ENCODE peak calls at places on chromosomes 16 and 17, in five cellular contexts. One of them, this sample, is unnamed.

GRCh38 chr16:88936913-88937666 is 39.9 kb downstream of the CBFA2T3 start:
- DNase-seq in GDM1: no peak
- DNase-seq in mucosa of descending colon: no peak
- DNase-seq in NCI-H1105: no peak
- DNase-seq in adrenal gland: no peak
- DNase-seq in this sample: peak

GRCh38 chr17:42183741-42184711 is 1.2 kb downstream of the HCRT start:
- DNase-seq in GDM1: peak
- DNase-seq in mucosa of descending colon: peak
- DNase-seq in NCI-H1105: peak
- DNase-seq in adrenal gland: peak
- DNase-seq in this sample: peak

GRCh38 chr16:77212736-77213541 is 13.7 kb downstream of the SYCE1L start:
- DNase-seq in GDM1: peak
- DNase-seq in mucosa of descending colon: peak
- DNase-seq in NCI-H1105: peak
- DNase-seq in adrenal gland: no peak
- DNase-seq in this sample: peak

GRCh38 chr17:79626156-79626890 is 15.5 kb upstream of the RBFOX3 start:
- DNase-seq in GDM1: no peak
- DNase-seq in mucosa of descending colon: no peak
- DNase-seq in NCI-H1105: no peak
- DNase-seq in adrenal gland: no peak
- DNase-seq in this sample: no peak

GRCh38 chr16:69399361-69399760 is 13.6 kb upstream of the TERF2 start:
- DNase-seq in GDM1: no peak
- DNase-seq in mucosa of descending colon: no peak
- DNase-seq in NCI-H1105: no peak
- DNase-seq in adrenal gland: no peak
- DNase-seq in this sample: no peak

GRCh38 chr16:64615647-64616280 is 506.1 kb downstream of the CDH11 start:
- DNase-seq in GDM1: no peak
- DNase-seq in mucosa of descending colon: peak
- DNase-seq in NCI-H1105: peak
- DNase-seq in adrenal gland: no peak
- DNase-seq in this sample: no peak

GRCh38 chr17:3602499-3602898 is 6.7 kb downstream of the TRPV1 start:
- DNase-seq in GDM1: peak
- DNase-seq in mucosa of descending colon: peak
- DNase-seq in NCI-H1105: no peak
- DNase-seq in adrenal gland: no peak
- DNase-seq in this sample: no peak

GRCh38 chr17:48177816-48178215 is 70.2 kb downstream of the SNX11 start:
- DNase-seq in GDM1: no peak
- DNase-seq in mucosa of descending colon: no peak
- DNase-seq in NCI-H1105: no peak
- DNase-seq in adrenal gland: no peak
- DNase-seq in this sample: no peak

GRCh38 chr16:56102159-56102798 is 89.0 kb upstream of the GNAO1 start:
- DNase-seq in GDM1: no peak
- DNase-seq in mucosa of descending colon: peak
- DNase-seq in NCI-H1105: peak
- DNase-seq in adrenal gland: peak
- DNase-seq in this sample: peak

GRCh38 chr17:44587339-44587738 is 30.1 kb downstream of the FZD2 start:
- DNase-seq in GDM1: no peak
- DNase-seq in mucosa of descending colon: no peak
- DNase-seq in NCI-H1105: no peak
- DNase-seq in adrenal gland: peak
- DNase-seq in this sample: peak

GRCh38 chr17:83083368-83084201 is 4.2 kb downstream of the METRNL start:
- DNase-seq in GDM1: peak
- DNase-seq in mucosa of descending colon: no peak
- DNase-seq in NCI-H1105: no peak
- DNase-seq in adrenal gland: no peak
- DNase-seq in this sample: peak

GRCh38 chr16:27310576-27311448 is 3.0 kb upstream of the IL4R start:
- DNase-seq in GDM1: no peak
- DNase-seq in mucosa of descending colon: no peak
- DNase-seq in NCI-H1105: no peak
- DNase-seq in adrenal gland: no peak
- DNase-seq in this sample: no peak

GRCh38 chr17:73226556-73227172 is 33.8 kb downstream of the COG1 start:
- DNase-seq in GDM1: no peak
- DNase-seq in mucosa of descending colon: no peak
- DNase-seq in NCI-H1105: no peak
- DNase-seq in adrenal gland: no peak
- DNase-seq in this sample: no peak

GRCh38 chr16:48269011-48269410 is 21.7 kb upstream of the ABCC11 start:
- DNase-seq in GDM1: no peak
- DNase-seq in mucosa of descending colon: no peak
- DNase-seq in NCI-H1105: peak
- DNase-seq in adrenal gland: no peak
- DNase-seq in this sample: no peak

GRCh38 chr16:8489580-8489979 is 100.7 kb downstream of the TMEM114 start:
- DNase-seq in GDM1: no peak
- DNase-seq in mucosa of descending colon: no peak
- DNase-seq in NCI-H1105: no peak
- DNase-seq in adrenal gland: no peak
- DNase-seq in this sample: no peak

GRCh38 chr17:27546624-27547300 is 84.2 kb upstream of the LGALS9 start:
- DNase-seq in GDM1: no peak
- DNase-seq in mucosa of descending colon: no peak
- DNase-seq in NCI-H1105: no peak
- DNase-seq in adrenal gland: no peak
- DNase-seq in this sample: no peak

GRCh38 chr17:5780476-5780875 is 196.2 kb upstream of the NLRP1 start:
- DNase-seq in GDM1: no peak
- DNase-seq in mucosa of descending colon: no peak
- DNase-seq in NCI-H1105: no peak
- DNase-seq in adrenal gland: no peak
- DNase-seq in this sample: no peak

GRCh38 chr16:4994719-4995434 is 36.7 kb downstream of the SEC14L5 start:
- DNase-seq in GDM1: no peak
- DNase-seq in mucosa of descending colon: no peak
- DNase-seq in NCI-H1105: no peak
- DNase-seq in adrenal gland: no peak
- DNase-seq in this sample: no peak

GRCh38 chr17:73595931-73596330 is 48.3 kb downstream of the SDK2 start:
- DNase-seq in GDM1: no peak
- DNase-seq in mucosa of descending colon: no peak
- DNase-seq in NCI-H1105: no peak
- DNase-seq in adrenal gland: no peak
- DNase-seq in this sample: no peak

GRCh38 chr17:74964246-74964761 is 8.3 kb downstream of the HID1 start:
- DNase-seq in GDM1: no peak
- DNase-seq in mucosa of descending colon: no peak
- DNase-seq in NCI-H1105: no peak
- DNase-seq in adrenal gland: no peak
- DNase-seq in this sample: no peak

GRCh38 chr16:79601978-79602609 is 1.6 kb upstream of the MAF start:
- DNase-seq in GDM1: peak
- DNase-seq in mucosa of descending colon: peak
- DNase-seq in NCI-H1105: peak
- DNase-seq in adrenal gland: peak
- DNase-seq in this sample: peak

GRCh38 chr16:46822270-46822669 is 8.7 kb downstream of the C16orf87 start:
- DNase-seq in GDM1: no peak
- DNase-seq in mucosa of descending colon: no peak
- DNase-seq in NCI-H1105: no peak
- DNase-seq in adrenal gland: no peak
- DNase-seq in this sample: no peak

GRCh38 chr16:19601083-19601976 is 45.8 kb downstream of the VPS35L start:
- DNase-seq in GDM1: no peak
- DNase-seq in mucosa of descending colon: peak
- DNase-seq in NCI-H1105: no peak
- DNase-seq in adrenal gland: no peak
- DNase-seq in this sample: no peak

GRCh38 chr16:14164916-14165684 is 94.0 kb downstream of the MRTFB start:
- DNase-seq in GDM1: no peak
- DNase-seq in mucosa of descending colon: no peak
- DNase-seq in NCI-H1105: no peak
- DNase-seq in adrenal gland: no peak
- DNase-seq in this sample: no peak

GRCh38 chr16:74560912-74561311 is 46.0 kb downstream of the GLG1 start:
- DNase-seq in GDM1: no peak
- DNase-seq in mucosa of descending colon: no peak
- DNase-seq in NCI-H1105: no peak
- DNase-seq in adrenal gland: no peak
- DNase-seq in this sample: no peak

GRCh38 chr16:73956592-73957495 is 339.8 kb upstream of the PSMD7 start:
- DNase-seq in GDM1: peak
- DNase-seq in mucosa of descending colon: peak
- DNase-seq in NCI-H1105: peak
- DNase-seq in adrenal gland: peak
- DNase-seq in this sample: peak

GRCh38 chr16:53282975-53283946 is 151.0 kb upstream of the RBL2 start:
- DNase-seq in GDM1: no peak
- DNase-seq in mucosa of descending colon: no peak
- DNase-seq in NCI-H1105: peak
- DNase-seq in adrenal gland: no peak
- DNase-seq in this sample: no peak

GRCh38 chr16:67084345-67085028 is 25.3 kb upstream of the PHAF1 start:
- DNase-seq in GDM1: no peak
- DNase-seq in mucosa of descending colon: no peak
- DNase-seq in NCI-H1105: no peak
- DNase-seq in adrenal gland: no peak
- DNase-seq in this sample: no peak

GRCh38 chr17:81432873-81433451 is 37.7 kb downstream of the BAHCC1 start:
- DNase-seq in GDM1: no peak
- DNase-seq in mucosa of descending colon: peak
- DNase-seq in NCI-H1105: peak
- DNase-seq in adrenal gland: no peak
- DNase-seq in this sample: no peak

GRCh38 chr17:78329263-78330059 is 30.4 kb downstream of the SOCS3 start:
- DNase-seq in GDM1: peak
- DNase-seq in mucosa of descending colon: no peak
- DNase-seq in NCI-H1105: no peak
- DNase-seq in adrenal gland: no peak
- DNase-seq in this sample: no peak

GRCh38 chr16:1812732-1813163 is 13.9 kb downstream of the HAGH start:
- DNase-seq in GDM1: peak
- DNase-seq in mucosa of descending colon: peak
- DNase-seq in NCI-H1105: no peak
- DNase-seq in adrenal gland: peak
- DNase-seq in this sample: peak

GRCh38 chr17:40602445-40603443 is 37.5 kb upstream of the CCR7 start:
- DNase-seq in GDM1: no peak
- DNase-seq in mucosa of descending colon: no peak
- DNase-seq in NCI-H1105: no peak
- DNase-seq in adrenal gland: no peak
- DNase-seq in this sample: no peak

GRCh38 chr16:57530104-57530522 is 6.3 kb downstream of the CCDC102A start:
- DNase-seq in GDM1: peak
- DNase-seq in mucosa of descending colon: no peak
- DNase-seq in NCI-H1105: no peak
- DNase-seq in adrenal gland: peak
- DNase-seq in this sample: no peak

GRCh38 chr17:69434164-69434579 is 19.7 kb downstream of the MAP2K6 start:
- DNase-seq in GDM1: no peak
- DNase-seq in mucosa of descending colon: no peak
- DNase-seq in NCI-H1105: peak
- DNase-seq in adrenal gland: no peak
- DNase-seq in this sample: peak

GRCh38 chr16:85812031-85812807 is 12.7 kb downstream of the COX4I1 start:
- DNase-seq in GDM1: no peak
- DNase-seq in mucosa of descending colon: no peak
- DNase-seq in NCI-H1105: no peak
- DNase-seq in adrenal gland: no peak
- DNase-seq in this sample: no peak